ENCODE peak calls at places on chromosomes 1 and 21, in four cellular contexts. B is GM12878, F is K562, Y is HepG2. S is an unnamed sample.
A peak's percentile ranks its signal among the peaks of the same experiment; 100 is the strongest.

GRCh38 chr1:53704804-53705445 is 34.0 kb downstream of the GLIS1 start:
- DNase-seq in Y (no peak), F (no peak), B (no peak), S (no peak)

GRCh38 chr21:37348664-37349063 is 17.9 kb upstream of the DYRK1A start:
- DNase-seq in Y (no peak), B (no peak), F (peak; percentile 46), S (no peak)

GRCh38 chr1:246772686-246773085 is 48.5 kb downstream of the SCCPDH start:
- DNase-seq in B (no peak), F (no peak), Y (no peak), S (no peak)

GRCh38 chr1:87140831-87141540 is 187.7 kb upstream of the LMO4 start:
- DNase-seq in Y (no peak), F (no peak), B (no peak), S (no peak)

GRCh38 chr1:36446261-36446660 is 4.0 kb downstream of the OSCP1 start:
- DNase-seq in B (no peak), Y (peak; percentile 34), F (peak; percentile 83), S (peak; percentile 63)

GRCh38 chr1:10692401-10693021 is 103.9 kb downstream of the CASZ1 start:
- DNase-seq in Y (peak; percentile 53), B (no peak), F (peak; percentile 53), S (no peak)

GRCh38 chr1:24418898-24419628 is 3.5 kb downstream of the NIPAL3 start:
- DNase-seq in F (peak; percentile 89), Y (no peak), B (no peak), S (no peak)

GRCh38 chr1:204578867-204579664 is 62.9 kb downstream of the MDM4 start:
- DNase-seq in F (no peak), B (peak; percentile 65), Y (no peak), S (no peak)

GRCh38 chr1:16981269-16981849 is 939 bp upstream of the MFAP2 start:
- DNase-seq in F (no peak), Y (no peak), B (no peak), S (no peak)

GRCh38 chr1:81174811-81175476 is 625.8 kb upstream of the ADGRL2 start:
- DNase-seq in Y (no peak), B (no peak), F (no peak), S (no peak)

GRCh38 chr1:162663589-162664030 is 31.3 kb downstream of the DDR2 start:
- DNase-seq in B (no peak), F (peak; percentile 23), Y (no peak), S (no peak)

GRCh38 chr1:18373882-18374493 is 106.7 kb upstream of the KLHDC7A start:
- DNase-seq in F (peak; percentile 60), Y (no peak), B (no peak), S (peak; percentile 96)

GRCh38 chr1:66628951-66629350 is 95.0 kb downstream of the SGIP1 start:
- DNase-seq in F (no peak), B (no peak), Y (no peak), S (no peak)

GRCh38 chr1:234262007-234262753 is 111.1 kb upstream of the COA6 start:
- DNase-seq in Y (no peak), B (no peak), F (no peak), S (no peak)

GRCh38 chr1:41728403-41729202 is 190.1 kb downstream of the HIVEP3 start:
- DNase-seq in Y (no peak), B (peak; percentile 100), F (no peak), S (no peak)

GRCh38 chr1:183244466-183244865 is 58.4 kb downstream of the LAMC2 start:
- DNase-seq in Y (no peak), B (no peak), F (no peak), S (no peak)

GRCh38 chr1:183567584-183567983 is 22.7 kb downstream of the NCF2 start:
- DNase-seq in F (peak; percentile 81), B (peak; percentile 17), Y (no peak), S (no peak)

GRCh38 chr1:40270152-40270834 is 12.3 kb downstream of the ZMPSTE24 start:
- DNase-seq in Y (no peak), F (no peak), B (no peak), S (no peak)

GRCh38 chr1:53413175-53414001 is 45.8 kb upstream of the DMRTB1 start:
- DNase-seq in F (no peak), Y (peak; percentile 16), B (peak; percentile 60), S (peak; percentile 35)

GRCh38 chr1:101239095-101240040 is 2.5 kb downstream of the S1PR1 start:
- DNase-seq in Y (no peak), F (no peak), B (no peak), S (no peak)

GRCh38 chr1:221109930-221110329 is 230.7 kb downstream of the HLX start:
- DNase-seq in Y (no peak), B (no peak), F (no peak), S (no peak)

GRCh38 chr1:156667968-156668709 is 9.1 kb downstream of the NES start:
- DNase-seq in Y (no peak), F (no peak), B (no peak), S (peak; percentile 58)

GRCh38 chr1:10471411-10472219 is 714 bp downstream of the DFFA start:
- DNase-seq in F (peak; percentile 47), Y (no peak), B (no peak), S (peak; percentile 58)

GRCh38 chr1:9561429-9561828 is 22.2 kb downstream of the SLC25A33 start:
- DNase-seq in Y (no peak), F (peak; percentile 48), B (no peak), S (no peak)

GRCh38 chr1:48687271-48688045 is 89.2 kb downstream of the BEND5 start:
- DNase-seq in B (no peak), F (no peak), Y (no peak), S (no peak)

GRCh38 chr1:225474986-225475820 is 47.4 kb upstream of the LBR start:
- DNase-seq in F (peak; percentile 81), B (no peak), Y (peak; percentile 54), S (peak; percentile 96)

GRCh38 chr1:205665216-205665757 is 15.0 kb downstream of the SLC45A3 start:
- DNase-seq in F (no peak), B (peak; percentile 60), Y (no peak), S (no peak)

GRCh38 chr1:76256289-76257223 is 182.0 kb downstream of the ST6GALNAC3 start:
- DNase-seq in Y (no peak), B (no peak), F (no peak), S (no peak)

GRCh38 chr1:186481303-186481888 is 20.5 kb upstream of the PDC start:
- DNase-seq in F (no peak), Y (no peak), B (no peak), S (no peak)

GRCh38 chr21:25568230-25568629 is 39.1 kb downstream of the MRPL39 start:
- DNase-seq in F (no peak), Y (no peak), B (no peak), S (no peak)

GRCh38 chr1:212613440-212614335 is 5.1 kb downstream of the ATF3 start:
- DNase-seq in Y (no peak), B (no peak), F (no peak), S (no peak)

GRCh38 chr1:180911640-180912161 is 996 bp upstream of the KIAA1614 start:
- DNase-seq in Y (no peak), F (no peak), B (no peak), S (no peak)

GRCh38 chr1:233613252-233614172 is at the start of gene KCNK1:
- DNase-seq in B (no peak), F (peak; percentile 78), Y (no peak), S (peak; percentile 41)

GRCh38 chr1:235295902-235296350 is 32.1 kb downstream of the ARID4B start:
- DNase-seq in Y (peak; percentile 92), B (no peak), F (peak; percentile 51), S (no peak)

GRCh38 chr1:16233431-16233830 is 3.6 kb downstream of the CPLANE2 start:
- DNase-seq in Y (no peak), F (no peak), B (no peak), S (no peak)

GRCh38 chr1:111660204-111661150 is 40.9 kb downstream of the RAP1A start:
- DNase-seq in F (peak; percentile 74), Y (no peak), B (no peak), S (no peak)

DNA sequence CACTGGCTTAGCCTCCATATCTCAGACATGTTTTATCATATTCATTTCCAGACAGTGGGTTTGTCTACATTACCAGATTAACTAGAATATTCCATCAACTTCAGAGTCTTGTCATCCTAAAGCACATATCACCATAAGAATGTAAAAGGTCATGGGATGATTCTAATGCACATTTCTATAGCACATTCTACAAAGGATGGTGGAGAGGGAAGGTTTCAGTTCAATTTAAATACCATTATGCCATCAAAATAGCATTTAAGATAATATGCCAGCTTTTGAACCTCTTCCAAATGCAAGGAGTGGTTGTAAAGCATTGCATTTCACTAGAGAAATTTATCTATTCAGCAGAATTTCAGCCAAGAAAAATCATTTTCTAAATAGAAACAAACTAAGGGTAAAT is 970.5 kb downstream of the TTLL7 start:
- DNase-seq in Y (no peak), F (no peak), B (no peak), S (no peak)
- TF ChIP-seq HDAC6 in Y (no peak), F (no peak), B (no peak), S (no peak)

GRCh38 chr1:200302893-200303250 is 107.0 kb downstream of the ZNF281 start:
- DNase-seq in Y (no peak), B (no peak), F (no peak), S (no peak)
- H3K9ac ChIP-seq in Y (no peak overlapping the region), B (peak overlapping the region; percentile 55), F (no peak overlapping the region), S (no peak overlapping the region)

GRCh38 chr1:47579809-47580208 is 142.0 kb downstream of the FOXD2 start:
- DNase-seq in B (no peak), Y (no peak), F (no peak), S (no peak)
- TF ChIP-seq HDAC6 in B (no peak), Y (no peak), F (no peak), S (no peak)

GRCh38 chr1:29709711-29710169 is 473.4 kb downstream of the PTPRU start:
- DNase-seq in B (no peak), Y (no peak), F (no peak), S (no peak)
- H3K9ac ChIP-seq in B (no peak overlapping the region), Y (no peak overlapping the region), F (no peak overlapping the region), S (no peak overlapping the region)

GRCh38 chr1:84502892-84503291 is 3.3 kb upstream of the SPATA1 start:
- DNase-seq in F (no peak), Y (no peak), B (no peak), S (no peak)
- TF ChIP-seq HDAC6 in F (no peak), Y (no peak), B (no peak), S (no peak)

GRCh38 chr21:34692458-34693020 is 23.7 kb downstream of the CLIC6 start:
- DNase-seq in F (no peak), B (no peak), Y (no peak), S (no peak)
- H3K9ac ChIP-seq in F (no peak overlapping the region), B (no peak overlapping the region), Y (no peak overlapping the region), S (no peak overlapping the region)

S was measured in H1.